ENCODE peak calls at places on chromosomes 7 and 10, in five cellular contexts. One of them, this sample, is unnamed. For H3K36me3 and H3K4me1, the result is how much of the 10 kb centered on the place peaks cover.

GRCh38 chr7:105940111-105940510 is 23.0 kb upstream of the CDHR3 start:
- DNase-seq in endothelial cell of umbilical vein: no peak
- DNase-seq in psoas muscle: no peak
- DNase-seq in ovary: no peak
- DNase-seq in Peyer's patch: no peak
- DNase-seq in this sample: no peak

GRCh38 chr10:61992683-61993629 is 91.5 kb downstream of the ARID5B start:
- DNase-seq in endothelial cell of umbilical vein: peak
- DNase-seq in psoas muscle: no peak
- DNase-seq in ovary: peak
- DNase-seq in Peyer's patch: peak
- DNase-seq in this sample: peak

GRCh38 chr10:101106351-101106750 is 24.7 kb upstream of the TLX1 start:
- DNase-seq in endothelial cell of umbilical vein: no peak
- DNase-seq in psoas muscle: no peak
- DNase-seq in ovary: no peak
- DNase-seq in Peyer's patch: no peak
- DNase-seq in this sample: no peak

GRCh38 chr7:94251-94801 is 98.0 kb upstream of the FAM20C start:
- DNase-seq in endothelial cell of umbilical vein: no peak
- DNase-seq in psoas muscle: no peak
- DNase-seq in ovary: no peak
- DNase-seq in Peyer's patch: no peak
- DNase-seq in this sample: no peak

GRCh38 chr10:28548781-28549498 is 16.0 kb downstream of the WAC start:
- DNase-seq in endothelial cell of umbilical vein: no peak
- DNase-seq in psoas muscle: no peak
- DNase-seq in ovary: no peak
- DNase-seq in Peyer's patch: no peak
- DNase-seq in this sample: no peak

GRCh38 chr10:6406220-6407033 is 173.6 kb downstream of the PRKCQ start:
- DNase-seq in endothelial cell of umbilical vein: peak
- DNase-seq in psoas muscle: no peak
- DNase-seq in ovary: no peak
- DNase-seq in Peyer's patch: no peak
- DNase-seq in this sample: no peak

GRCh38 chr10:89869180-89869579 is 167.8 kb downstream of the KIF20B start:
- DNase-seq in endothelial cell of umbilical vein: no peak
- DNase-seq in psoas muscle: no peak
- DNase-seq in ovary: no peak
- DNase-seq in Peyer's patch: no peak
- DNase-seq in this sample: no peak

GRCh38 chr10:110802551-110803238 is 69.0 kb upstream of the PDCD4 start:
- DNase-seq in endothelial cell of umbilical vein: peak
- DNase-seq in psoas muscle: peak
- DNase-seq in ovary: no peak
- DNase-seq in Peyer's patch: peak
- DNase-seq in this sample: peak

DNA sequence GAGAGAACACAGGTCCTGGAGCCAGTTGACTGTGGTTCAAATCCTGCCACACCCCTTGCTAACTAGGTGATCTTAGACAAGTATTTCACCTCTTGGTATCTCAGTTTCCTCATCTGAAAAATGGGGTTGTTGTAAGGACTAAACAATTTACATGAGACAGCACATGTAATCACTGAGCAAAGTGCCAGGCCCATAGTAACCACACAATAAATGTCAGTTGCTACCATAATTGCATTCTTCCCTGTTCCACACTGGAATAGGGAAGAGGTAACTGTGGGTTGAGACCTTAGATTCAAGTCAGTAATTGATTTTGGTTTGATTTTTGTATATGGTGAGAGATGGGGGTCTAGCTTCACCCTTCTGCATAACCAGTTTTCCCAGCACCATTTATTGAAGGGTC is 91.4 kb upstream of the PDLIM1 start:
- DNase-seq in endothelial cell of umbilical vein: no peak
- DNase-seq in psoas muscle: no peak
- DNase-seq in ovary: no peak
- DNase-seq in Peyer's patch: no peak
- DNase-seq in this sample: no peak
- H3K36me3 ChIP-seq in endothelial cell of umbilical vein: under half
- H3K36me3 ChIP-seq in psoas muscle: under half
- H3K36me3 ChIP-seq in ovary: under half
- H3K36me3 ChIP-seq in Peyer's patch: under half
- H3K36me3 ChIP-seq in this sample: half or more

GRCh38 chr10:119364941-119365340 is 157.6 kb downstream of the GRK5 start:
- DNase-seq in endothelial cell of umbilical vein: no peak
- DNase-seq in psoas muscle: no peak
- DNase-seq in ovary: no peak
- DNase-seq in Peyer's patch: no peak
- DNase-seq in this sample: no peak
- H3K4me1 ChIP-seq in endothelial cell of umbilical vein: under half
- H3K4me1 ChIP-seq in psoas muscle: under half
- H3K4me1 ChIP-seq in ovary: under half
- H3K4me1 ChIP-seq in Peyer's patch: under half
- H3K4me1 ChIP-seq in this sample: under half

DNA sequence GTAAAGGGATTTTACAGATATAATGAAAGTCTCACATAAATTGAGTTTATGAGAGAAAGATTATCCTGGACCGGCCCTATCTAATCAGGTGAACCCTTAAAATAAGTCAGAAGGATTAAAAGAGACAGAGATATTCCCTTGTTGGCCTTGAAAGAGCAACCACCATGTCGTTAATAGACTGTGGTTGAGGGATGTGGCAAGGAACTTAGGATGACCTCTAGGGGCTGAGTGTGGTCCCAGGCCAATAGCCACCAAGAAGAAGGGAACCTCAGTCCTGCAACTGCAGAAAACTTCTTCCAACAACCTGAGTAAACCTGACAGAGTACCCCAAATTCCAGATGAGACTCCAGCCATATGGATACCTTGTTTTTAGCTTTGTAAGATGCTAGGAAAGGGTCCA is 121.5 kb downstream of the POLR1F start:
- DNase-seq in endothelial cell of umbilical vein: no peak
- DNase-seq in psoas muscle: no peak
- DNase-seq in ovary: no peak
- DNase-seq in Peyer's patch: no peak
- DNase-seq in this sample: no peak
- TF ChIP-seq CTCF in endothelial cell of umbilical vein: no peak
- TF ChIP-seq CTCF in psoas muscle: no peak
- TF ChIP-seq CTCF in ovary: no peak
- TF ChIP-seq CTCF in Peyer's patch: no peak
- TF ChIP-seq CTCF in this sample: no peak

GRCh38 chr10:98576096-98576495 is 129.4 kb upstream of the HPS1 start:
- DNase-seq in endothelial cell of umbilical vein: no peak
- DNase-seq in psoas muscle: no peak
- DNase-seq in ovary: no peak
- DNase-seq in Peyer's patch: no peak
- DNase-seq in this sample: no peak

GRCh38 chr10:98577578-98577977 is 130.8 kb upstream of the HPS1 start:
- DNase-seq in endothelial cell of umbilical vein: peak
- DNase-seq in psoas muscle: no peak
- DNase-seq in ovary: no peak
- DNase-seq in Peyer's patch: no peak
- DNase-seq in this sample: no peak

GRCh38 chr10:98572594-98572993 is 125.9 kb upstream of the HPS1 start:
- DNase-seq in endothelial cell of umbilical vein: no peak
- DNase-seq in psoas muscle: no peak
- DNase-seq in ovary: no peak
- DNase-seq in Peyer's patch: no peak
- DNase-seq in this sample: no peak

GRCh38 chr10:98582363-98582762 is 135.6 kb upstream of the HPS1 start:
- DNase-seq in endothelial cell of umbilical vein: no peak
- DNase-seq in psoas muscle: no peak
- DNase-seq in ovary: no peak
- DNase-seq in Peyer's patch: no peak
- DNase-seq in this sample: no peak

DNA sequence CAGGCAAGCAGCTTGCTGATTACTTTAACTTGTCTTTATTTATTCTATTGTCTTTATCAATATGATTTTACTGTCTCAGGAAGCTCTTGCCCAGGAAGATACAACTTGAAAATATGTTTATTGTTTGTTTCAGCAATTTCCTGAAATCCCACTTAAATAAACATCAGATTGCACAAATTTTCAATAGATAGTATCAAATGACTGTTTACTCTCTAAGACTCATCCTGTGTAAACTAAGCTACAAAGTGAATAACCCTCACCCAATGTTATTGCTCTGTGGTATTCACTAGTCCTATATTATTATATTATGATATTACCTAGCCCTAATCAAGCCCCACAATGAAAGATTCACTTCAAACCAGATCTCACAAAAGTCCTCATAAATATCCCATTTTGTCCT is 130.4 kb upstream of the HPS1 start:
- DNase-seq in endothelial cell of umbilical vein: no peak
- DNase-seq in psoas muscle: no peak
- DNase-seq in ovary: no peak
- DNase-seq in Peyer's patch: no peak
- DNase-seq in this sample: no peak
- H3K36me3 ChIP-seq in endothelial cell of umbilical vein: under half
- H3K36me3 ChIP-seq in psoas muscle: under half
- H3K36me3 ChIP-seq in ovary: under half
- H3K36me3 ChIP-seq in Peyer's patch: under half
- H3K36me3 ChIP-seq in this sample: under half

GRCh38 chr7:148622887-148623585 is 32.5 kb downstream of the C7orf33 start:
- DNase-seq in endothelial cell of umbilical vein: no peak
- DNase-seq in psoas muscle: no peak
- DNase-seq in ovary: no peak
- DNase-seq in Peyer's patch: no peak
- DNase-seq in this sample: no peak
- H3K4me1 ChIP-seq in endothelial cell of umbilical vein: under half
- H3K4me1 ChIP-seq in psoas muscle: under half
- H3K4me1 ChIP-seq in ovary: under half
- H3K4me1 ChIP-seq in Peyer's patch: under half
- H3K4me1 ChIP-seq in this sample: under half

GRCh38 chr7:140694592-140694991 is 1.9 kb upstream of the NDUFB2 start:
- DNase-seq in endothelial cell of umbilical vein: no peak
- DNase-seq in psoas muscle: no peak
- DNase-seq in ovary: no peak
- DNase-seq in Peyer's patch: peak
- DNase-seq in this sample: peak

GRCh38 chr7:140689199-140690152 is 7.0 kb upstream of the NDUFB2 start:
- DNase-seq in endothelial cell of umbilical vein: no peak
- DNase-seq in psoas muscle: no peak
- DNase-seq in ovary: no peak
- DNase-seq in Peyer's patch: peak
- DNase-seq in this sample: no peak

GRCh38 chr7:140688341-140688740 is 8.2 kb upstream of the NDUFB2 start:
- DNase-seq in endothelial cell of umbilical vein: no peak
- DNase-seq in psoas muscle: no peak
- DNase-seq in ovary: no peak
- DNase-seq in Peyer's patch: peak
- DNase-seq in this sample: peak

GRCh38 chr7:140695381-140695780 is 1.1 kb upstream of the NDUFB2 start:
- DNase-seq in endothelial cell of umbilical vein: no peak
- DNase-seq in psoas muscle: no peak
- DNase-seq in ovary: no peak
- DNase-seq in Peyer's patch: peak
- DNase-seq in this sample: peak

DNA sequence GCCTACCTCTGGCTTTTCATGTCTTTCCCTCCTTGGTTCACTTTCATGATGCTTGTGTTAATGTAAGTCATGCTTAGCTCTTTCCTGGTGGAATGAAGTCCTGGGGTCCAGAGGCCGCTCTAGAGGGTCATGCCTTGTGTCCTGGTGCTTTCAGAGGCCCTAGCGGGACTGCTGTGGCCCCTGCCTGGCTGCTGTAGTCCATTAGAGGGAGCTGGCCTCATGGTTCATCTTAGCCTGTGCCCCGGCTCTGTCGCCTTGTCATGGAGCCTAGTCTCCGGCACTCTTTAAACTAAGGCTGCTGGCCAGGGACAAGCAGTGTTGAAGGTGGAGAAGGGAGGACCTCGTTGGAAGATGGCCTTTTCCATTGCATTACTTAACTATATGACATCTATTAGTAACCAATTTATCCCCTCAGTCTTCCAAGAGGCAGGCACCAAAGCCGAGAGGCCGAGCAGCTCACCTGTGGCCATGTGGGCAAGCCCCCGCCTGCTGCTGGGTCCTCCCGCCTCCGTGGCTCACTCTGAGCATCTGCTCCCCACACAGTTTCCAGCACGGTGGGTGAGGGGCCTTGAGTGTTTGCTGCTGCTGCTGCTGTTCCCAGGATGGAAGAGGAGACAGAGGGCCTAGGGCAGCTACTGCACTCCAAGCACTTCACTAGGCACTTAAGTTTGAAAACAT is 5.0 kb upstream of the NDUFB2 start:
- DNase-seq in endothelial cell of umbilical vein: no peak
- DNase-seq in psoas muscle: no peak
- DNase-seq in ovary: no peak
- DNase-seq in Peyer's patch: peak
- DNase-seq in this sample: no peak
- TF ChIP-seq CTCF in endothelial cell of umbilical vein: no peak
- TF ChIP-seq CTCF in psoas muscle: no peak
- TF ChIP-seq CTCF in ovary: no peak
- TF ChIP-seq CTCF in Peyer's patch: no peak
- TF ChIP-seq CTCF in this sample: no peak

GRCh38 chr10:63547628-63548356 is 26.6 kb downstream of the REEP3 start:
- DNase-seq in endothelial cell of umbilical vein: no peak
- DNase-seq in psoas muscle: no peak
- DNase-seq in ovary: no peak
- DNase-seq in Peyer's patch: no peak
- DNase-seq in this sample: no peak
- H3K36me3 ChIP-seq in endothelial cell of umbilical vein: under half
- H3K36me3 ChIP-seq in psoas muscle: under half
- H3K36me3 ChIP-seq in ovary: under half
- H3K36me3 ChIP-seq in Peyer's patch: under half
- H3K36me3 ChIP-seq in this sample: under half

DNA sequence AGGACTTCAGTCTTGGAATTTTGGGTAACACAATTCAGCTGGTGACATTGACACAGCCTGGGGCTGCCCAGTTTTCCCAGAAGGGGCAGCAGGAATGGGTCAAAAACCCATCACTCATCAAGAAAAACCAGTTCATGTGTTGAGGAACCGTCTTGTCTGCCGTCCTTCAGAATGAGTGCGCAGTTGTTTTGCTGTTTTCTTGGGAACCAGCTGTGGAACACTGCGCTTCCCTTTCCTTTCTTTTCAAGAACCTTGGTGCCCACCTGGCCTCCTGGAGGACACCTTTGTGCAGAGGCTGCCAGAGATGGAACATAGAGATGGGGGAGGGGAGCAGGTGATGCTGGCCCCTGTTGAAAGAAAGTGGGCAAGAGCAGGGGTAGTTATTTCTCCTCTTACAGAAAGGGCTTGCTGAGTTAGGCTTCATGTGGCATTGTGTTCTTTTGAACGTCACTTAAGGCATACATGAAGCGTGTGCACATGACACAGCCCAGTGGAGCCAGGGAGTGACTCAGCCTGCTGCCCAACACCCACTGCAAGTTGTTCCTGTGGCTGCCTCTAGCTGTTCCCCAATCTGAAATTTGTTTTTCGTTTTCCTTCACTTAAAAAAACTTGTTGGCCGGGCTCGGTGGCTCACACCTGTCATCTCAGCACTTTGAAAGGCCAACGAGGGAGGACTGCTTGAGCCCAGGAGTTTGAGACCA is 87.4 kb upstream of the TNS3 start:
- DNase-seq in endothelial cell of umbilical vein: no peak
- DNase-seq in psoas muscle: peak
- DNase-seq in ovary: peak
- DNase-seq in Peyer's patch: peak
- DNase-seq in this sample: peak
- H3K4me1 ChIP-seq in endothelial cell of umbilical vein: under half
- H3K4me1 ChIP-seq in psoas muscle: under half
- H3K4me1 ChIP-seq in ovary: under half
- H3K4me1 ChIP-seq in Peyer's patch: under half
- H3K4me1 ChIP-seq in this sample: under half